ENCODE peak calls at places on chromosomes 3 and 15, in nine cellular contexts. K is activated CD4-positive, alpha-beta T cell treated with anti-CD3 and anti-CD28 coated beads, Interleukin-2, amount 50 U/mL, for 24 hours; V is HTR-8/SVneo; N is RCC 7860; M is stimulated activated CD4-positive, alpha-beta T cell treated with anti-CD3 and anti-CD28 coated beads, TNF-alpha, amount 100 ng/mL, for 4 hours; G is choroid plexus epithelial cell; X is naive B cell; R is posterior cingulate gyrus; U is NCI-H1436. C is an unnamed sample.

GRCh38 chr15:89429986-89430385 is 66.4 kb downstream of the RHCG start:
- DNase-seq in K (no peak), V (no peak), N (no peak), M (no peak), G (peak; percentile 16), X (no peak), R (peak; percentile 66), U (no peak), C (no peak)

GRCh38 chr3:117954131-117954530 is 1080.5 kb downstream of the IGSF11 start:
- DNase-seq in K (no peak), V (no peak), N (no peak), M (no peak), G (no peak), X (no peak), R (no peak), U (no peak), C (no peak)

GRCh38 chr3:99783009-99783573 is 34.6 kb upstream of the CMSS1 start:
- DNase-seq in K (no peak), V (peak; percentile 59), N (peak; percentile 89), M (no peak), G (peak; percentile 92), X (no peak), R (no peak), U (no peak), C (no peak)

GRCh38 chr3:133441867-133442270 is 42.0 kb downstream of the BFSP2 start:
- DNase-seq in K (no peak), V (no peak), N (no peak), M (no peak), G (peak; percentile 48), X (no peak), R (no peak), U (no peak), C (no peak)

GRCh38 chr3:134932035-134932434 is 137.0 kb downstream of the EPHB1 start:
- DNase-seq in K (no peak), V (no peak), N (no peak), M (no peak), G (no peak), X (no peak), R (no peak), U (no peak), C (no peak)

GRCh38 chr15:74036271-74037170 is 42.0 kb downstream of the PML start:
- DNase-seq in K (no peak), V (peak; percentile 56), N (peak; percentile 30), M (no peak), G (peak; percentile 76), X (no peak), R (peak; percentile 93), U (no peak), C (no peak)

GRCh38 chr3:170869645-170870593 is at the start of gene RPL22L1:
- DNase-seq in K (peak; percentile 91), V (peak; percentile 89), N (peak; percentile 95), M (peak; percentile 81), G (peak; percentile 97), X (peak; percentile 94), R (peak; percentile 99), U (no peak), C (peak; percentile 77)

GRCh38 chr15:93378547-93378946 is 289.5 kb upstream of the RGMA start:
- DNase-seq in K (no peak), V (no peak), N (no peak), M (no peak), G (no peak), X (no peak), R (no peak), U (no peak), C (no peak)

GRCh38 chr3:100463002-100463401 is 29.4 kb upstream of the TMEM45A start:
- DNase-seq in K (no peak), V (peak; percentile 59), N (peak; percentile 49), M (no peak), G (peak; percentile 87), X (no peak), R (peak; percentile 39), U (peak; percentile 45), C (no peak)

GRCh38 chr3:177482048-177482741 is 284.9 kb upstream of the TBL1XR1 start:
- DNase-seq in K (no peak), V (no peak), N (no peak), M (no peak), G (no peak), X (no peak), R (no peak), U (no peak), C (no peak)

GRCh38 chr3:155745795-155746550 is 1.1 kb upstream of the PLCH1 start:
- DNase-seq in K (no peak), V (no peak), N (peak; percentile 45), M (no peak), G (peak; percentile 10), X (no peak), R (peak; percentile 91), U (peak; percentile 31), C (no peak)

GRCh38 chr3:51992017-51992682 is 3.5 kb downstream of the RPL29 start:
- DNase-seq in K (no peak), V (no peak), N (no peak), M (no peak), G (no peak), X (no peak), R (no peak), U (no peak), C (no peak)

GRCh38 chr3:118636841-118637240 is 397.8 kb downstream of the IGSF11 start:
- DNase-seq in K (no peak), V (no peak), N (no peak), M (no peak), G (no peak), X (no peak), R (no peak), U (peak; percentile 30), C (no peak)

GRCh38 chr15:70248116-70249025 is 150.7 kb upstream of the TLE3 start:
- DNase-seq in K (no peak), V (peak; percentile 40), N (no peak), M (no peak), G (no peak), X (no peak), R (no peak), U (peak; percentile 50), C (no peak)

GRCh38 chr3:83034806-83035703 is 1273.6 kb upstream of the GBE1 start:
- DNase-seq in K (no peak), V (no peak), N (no peak), M (no peak), G (no peak), X (no peak), R (peak; percentile 62), U (no peak), C (no peak)

GRCh38 chr3:138254199-138254598 is 67.1 kb downstream of the ARMC8 start:
- DNase-seq in K (no peak), V (no peak), N (no peak), M (no peak), G (no peak), X (no peak), R (no peak), U (no peak), C (no peak)

GRCh38 chr3:64341355-64341754 is 116.1 kb upstream of the PRICKLE2 start:
- DNase-seq in K (no peak), V (no peak), N (peak; percentile 64), M (no peak), G (peak; percentile 33), X (no peak), R (peak; percentile 89), U (no peak), C (no peak)

GRCh38 chr3:192841428-192841827 is 76.2 kb downstream of the MB21D2 start:
- DNase-seq in K (no peak), V (no peak), N (no peak), M (no peak), G (no peak), X (no peak), R (no peak), U (no peak), C (no peak)

C was measured in omental fat pad.